ENCODE peak calls at places on chromosomes 4 and X, in five cellular contexts. J, O, Q, F and S are unnamed samples.

GRCh38 chr4:107818301-107818910 is 6.3 kb upstream of the SGMS2 start:
- DNase-seq in O (peak; percentile 40), J (no peak), F (no peak), Q (no peak), S (no peak)

GRCh38 chr4:146053901-146054300 is 115.3 kb upstream of the ZNF827 start:
- DNase-seq in J (no peak), F (no peak), Q (no peak), O (no peak), S (no peak)

GRCh38 chr4:27215421-27215820 is 354.8 kb downstream of the STIM2 start:
- DNase-seq in J (no peak), Q (no peak), O (no peak), F (no peak), S (no peak)

GRCh38 chr4:37453004-37453360 is 208.4 kb downstream of the NWD2 start:
- DNase-seq in J (peak; percentile 69), Q (peak; percentile 38), F (peak; percentile 47), O (peak; percentile 78), S (peak; percentile 63)

GRCh38 chr4:41332666-41333065 is 75.9 kb downstream of the UCHL1 start:
- DNase-seq in O (no peak), Q (no peak), F (no peak), J (no peak), S (no peak)

GRCh38 chr4:73620115-73620792 is at the start of gene RASSF6:
- DNase-seq in Q (no peak), O (peak; percentile 18), F (peak; percentile 95), J (peak; percentile 57), S (peak; percentile 77)

GRCh38 chrX:35439692-35440091 is 358.4 kb upstream of the MAGEB16 start:
- DNase-seq in J (no peak), O (no peak), F (no peak), Q (no peak), S (no peak)

GRCh38 chrX:101774340-101774739 is 114.7 kb upstream of the ARMCX2 start:
- DNase-seq in O (no peak), Q (no peak), F (no peak), J (no peak), S (no peak)

GRCh38 chr4:47690611-47691010 is 147.3 kb downstream of the CORIN start:
- DNase-seq in O (no peak), F (no peak), Q (no peak), J (no peak), S (no peak)

GRCh38 chrX:153648358-153649177 is 1.6 kb downstream of the DUSP9 start:
- DNase-seq in F (no peak), Q (no peak), O (no peak), J (no peak), S (no peak)

GRCh38 chrX:44669626-44670025 is 127.0 kb upstream of the FUNDC1 start:
- DNase-seq in F (no peak), J (no peak), Q (no peak), O (no peak), S (no peak)

GRCh38 chrX:137195296-137195695 is 161.5 kb upstream of the GPR101 start:
- DNase-seq in Q (no peak), J (no peak), O (no peak), F (no peak), S (no peak)

GRCh38 chrX:41043950-41044349 is 41.3 kb upstream of the USP9X start:
- DNase-seq in Q (no peak), O (peak; percentile 73), F (no peak), J (no peak), S (no peak)

GRCh38 chr4:6616087-6616995 is 24.1 kb upstream of the MRFAP1 start:
- DNase-seq in Q (no peak), O (no peak), J (no peak), F (no peak), S (no peak)

GRCh38 chr4:37685211-37685725 is 908 bp downstream of the RELL1 start:
- DNase-seq in O (peak; percentile 50), Q (peak; percentile 10), F (no peak), J (no peak), S (no peak)

GRCh38 chrX:482192-482701 is 95.5 kb upstream of the PPP2R3B start:
- DNase-seq in O (no peak), J (no peak), F (no peak), Q (no peak), S (no peak)

GRCh38 chr4:24999392-25000104 is 31.2 kb downstream of the LGI2 start:
- DNase-seq in Q (no peak), F (no peak), J (no peak), O (no peak), S (no peak)

GRCh38 chrX:97685753-97686152 is 802.0 kb downstream of the RPA4 start:
- DNase-seq in Q (peak; percentile 9), F (peak; percentile 26), J (no peak), O (peak; percentile 49), S (no peak)

GRCh38 chr4:171279131-171279530 is 534.1 kb upstream of the GALNTL6 start:
- DNase-seq in F (no peak), J (no peak), Q (no peak), O (peak; percentile 64), S (no peak)